ENCODE peak calls at places on chromosome 3, in nine cellular contexts. One of them, this sample, is unnamed.

GRCh38 chr3:21273256-21273999 is 477.6 kb downstream of the ZNF385D start:
- DNase-seq in NCI-H446: peak
- DNase-seq in trophoblast cell: no peak
- DNase-seq in mucosa of descending colon: no peak
- DNase-seq in RCC 7860: no peak
- DNase-seq in tibial nerve: no peak
- DNase-seq in activated naive CD8-positive, alpha-beta T cell treated with anti-CD3 and anti-CD28 coated beads, Interleukin-2, amount 50 U/mL, for 16 hours: no peak
- DNase-seq in stimulated activated CD4-positive, alpha-beta T cell treated with anti-CD3 and anti-CD28 coated beads, Interleukin-4, amount 100 ng/mL, for 48 hours: no peak
- DNase-seq in T47D: no peak
- DNase-seq in this sample: peak

GRCh38 chr3:111863942-111864341 is 4.9 kb downstream of the PHLDB2 start:
- DNase-seq in T47D: no peak
- DNase-seq in stimulated activated CD4-positive, alpha-beta T cell treated with anti-CD3 and anti-CD28 coated beads, Interleukin-4, amount 100 ng/mL, for 48 hours: no peak
- DNase-seq in mucosa of descending colon: no peak
- DNase-seq in trophoblast cell: no peak
- DNase-seq in activated naive CD8-positive, alpha-beta T cell treated with anti-CD3 and anti-CD28 coated beads, Interleukin-2, amount 50 U/mL, for 16 hours: no peak
- DNase-seq in NCI-H446: no peak
- DNase-seq in tibial nerve: no peak
- DNase-seq in RCC 7860: no peak
- DNase-seq in this sample: no peak

GRCh38 chr3:157074490-157074889 is 85.5 kb downstream of the CCNL1 start:
- DNase-seq in stimulated activated CD4-positive, alpha-beta T cell treated with anti-CD3 and anti-CD28 coated beads, Interleukin-4, amount 100 ng/mL, for 48 hours: no peak
- DNase-seq in trophoblast cell: no peak
- DNase-seq in activated naive CD8-positive, alpha-beta T cell treated with anti-CD3 and anti-CD28 coated beads, Interleukin-2, amount 50 U/mL, for 16 hours: no peak
- DNase-seq in mucosa of descending colon: no peak
- DNase-seq in tibial nerve: no peak
- DNase-seq in RCC 7860: no peak
- DNase-seq in T47D: no peak
- DNase-seq in NCI-H446: no peak
- DNase-seq in this sample: no peak

GRCh38 chr3:193599393-193599792 is 6.4 kb downstream of the OPA1 start:
- DNase-seq in tibial nerve: no peak
- DNase-seq in stimulated activated CD4-positive, alpha-beta T cell treated with anti-CD3 and anti-CD28 coated beads, Interleukin-4, amount 100 ng/mL, for 48 hours: no peak
- DNase-seq in mucosa of descending colon: no peak
- DNase-seq in activated naive CD8-positive, alpha-beta T cell treated with anti-CD3 and anti-CD28 coated beads, Interleukin-2, amount 50 U/mL, for 16 hours: no peak
- DNase-seq in NCI-H446: no peak
- DNase-seq in RCC 7860: no peak
- DNase-seq in trophoblast cell: no peak
- DNase-seq in T47D: no peak
- DNase-seq in this sample: no peak

GRCh38 chr3:106510206-106510605 is 641.4 kb upstream of the CBLB start:
- DNase-seq in mucosa of descending colon: no peak
- DNase-seq in activated naive CD8-positive, alpha-beta T cell treated with anti-CD3 and anti-CD28 coated beads, Interleukin-2, amount 50 U/mL, for 16 hours: no peak
- DNase-seq in NCI-H446: no peak
- DNase-seq in stimulated activated CD4-positive, alpha-beta T cell treated with anti-CD3 and anti-CD28 coated beads, Interleukin-4, amount 100 ng/mL, for 48 hours: no peak
- DNase-seq in trophoblast cell: no peak
- DNase-seq in T47D: no peak
- DNase-seq in tibial nerve: no peak
- DNase-seq in RCC 7860: no peak
- DNase-seq in this sample: peak

GRCh38 chr3:179234244-179234643 is 16.7 kb downstream of the KCNMB3 start:
- DNase-seq in RCC 7860: no peak
- DNase-seq in NCI-H446: no peak
- DNase-seq in activated naive CD8-positive, alpha-beta T cell treated with anti-CD3 and anti-CD28 coated beads, Interleukin-2, amount 50 U/mL, for 16 hours: no peak
- DNase-seq in stimulated activated CD4-positive, alpha-beta T cell treated with anti-CD3 and anti-CD28 coated beads, Interleukin-4, amount 100 ng/mL, for 48 hours: no peak
- DNase-seq in mucosa of descending colon: no peak
- DNase-seq in trophoblast cell: no peak
- DNase-seq in T47D: no peak
- DNase-seq in tibial nerve: no peak
- DNase-seq in this sample: no peak

GRCh38 chr3:45541326-45542321 is 52.9 kb upstream of the LIMD1 start:
- DNase-seq in tibial nerve: no peak
- DNase-seq in T47D: no peak
- DNase-seq in mucosa of descending colon: no peak
- DNase-seq in trophoblast cell: peak
- DNase-seq in RCC 7860: no peak
- DNase-seq in NCI-H446: no peak
- DNase-seq in activated naive CD8-positive, alpha-beta T cell treated with anti-CD3 and anti-CD28 coated beads, Interleukin-2, amount 50 U/mL, for 16 hours: no peak
- DNase-seq in stimulated activated CD4-positive, alpha-beta T cell treated with anti-CD3 and anti-CD28 coated beads, Interleukin-4, amount 100 ng/mL, for 48 hours: no peak
- DNase-seq in this sample: no peak

GRCh38 chr3:111072016-111072891 is 638 bp downstream of the NECTIN3 start:
- DNase-seq in NCI-H446: no peak
- DNase-seq in activated naive CD8-positive, alpha-beta T cell treated with anti-CD3 and anti-CD28 coated beads, Interleukin-2, amount 50 U/mL, for 16 hours: no peak
- DNase-seq in RCC 7860: no peak
- DNase-seq in mucosa of descending colon: peak
- DNase-seq in T47D: no peak
- DNase-seq in stimulated activated CD4-positive, alpha-beta T cell treated with anti-CD3 and anti-CD28 coated beads, Interleukin-4, amount 100 ng/mL, for 48 hours: no peak
- DNase-seq in tibial nerve: no peak
- DNase-seq in trophoblast cell: peak
- DNase-seq in this sample: peak

GRCh38 chr3:37221407-37221806 is 47.0 kb upstream of the LRRFIP2 start:
- DNase-seq in NCI-H446: no peak
- DNase-seq in activated naive CD8-positive, alpha-beta T cell treated with anti-CD3 and anti-CD28 coated beads, Interleukin-2, amount 50 U/mL, for 16 hours: no peak
- DNase-seq in trophoblast cell: peak
- DNase-seq in T47D: no peak
- DNase-seq in mucosa of descending colon: no peak
- DNase-seq in stimulated activated CD4-positive, alpha-beta T cell treated with anti-CD3 and anti-CD28 coated beads, Interleukin-4, amount 100 ng/mL, for 48 hours: no peak
- DNase-seq in tibial nerve: no peak
- DNase-seq in RCC 7860: peak
- DNase-seq in this sample: peak

GRCh38 chr3:60365360-60365759 is 885.9 kb downstream of the FHIT start:
- DNase-seq in activated naive CD8-positive, alpha-beta T cell treated with anti-CD3 and anti-CD28 coated beads, Interleukin-2, amount 50 U/mL, for 16 hours: no peak
- DNase-seq in tibial nerve: no peak
- DNase-seq in trophoblast cell: no peak
- DNase-seq in RCC 7860: no peak
- DNase-seq in T47D: no peak
- DNase-seq in stimulated activated CD4-positive, alpha-beta T cell treated with anti-CD3 and anti-CD28 coated beads, Interleukin-4, amount 100 ng/mL, for 48 hours: no peak
- DNase-seq in mucosa of descending colon: no peak
- DNase-seq in NCI-H446: no peak
- DNase-seq in this sample: peak

GRCh38 chr3:77186319-77186718 is 146.4 kb downstream of the ROBO2 start:
- DNase-seq in tibial nerve: no peak
- DNase-seq in trophoblast cell: no peak
- DNase-seq in stimulated activated CD4-positive, alpha-beta T cell treated with anti-CD3 and anti-CD28 coated beads, Interleukin-4, amount 100 ng/mL, for 48 hours: no peak
- DNase-seq in mucosa of descending colon: no peak
- DNase-seq in activated naive CD8-positive, alpha-beta T cell treated with anti-CD3 and anti-CD28 coated beads, Interleukin-2, amount 50 U/mL, for 16 hours: no peak
- DNase-seq in T47D: no peak
- DNase-seq in NCI-H446: no peak
- DNase-seq in RCC 7860: no peak
- DNase-seq in this sample: no peak

GRCh38 chr3:20056727-20057611 is 16.7 kb downstream of the KAT2B start:
- DNase-seq in NCI-H446: peak
- DNase-seq in stimulated activated CD4-positive, alpha-beta T cell treated with anti-CD3 and anti-CD28 coated beads, Interleukin-4, amount 100 ng/mL, for 48 hours: no peak
- DNase-seq in mucosa of descending colon: no peak
- DNase-seq in activated naive CD8-positive, alpha-beta T cell treated with anti-CD3 and anti-CD28 coated beads, Interleukin-2, amount 50 U/mL, for 16 hours: no peak
- DNase-seq in T47D: no peak
- DNase-seq in trophoblast cell: peak
- DNase-seq in RCC 7860: peak
- DNase-seq in tibial nerve: no peak
- DNase-seq in this sample: peak

GRCh38 chr3:186974824-186975281 is 44.5 kb downstream of the ST6GAL1 start:
- DNase-seq in tibial nerve: no peak
- DNase-seq in NCI-H446: no peak
- DNase-seq in T47D: peak
- DNase-seq in activated naive CD8-positive, alpha-beta T cell treated with anti-CD3 and anti-CD28 coated beads, Interleukin-2, amount 50 U/mL, for 16 hours: no peak
- DNase-seq in stimulated activated CD4-positive, alpha-beta T cell treated with anti-CD3 and anti-CD28 coated beads, Interleukin-4, amount 100 ng/mL, for 48 hours: no peak
- DNase-seq in mucosa of descending colon: no peak
- DNase-seq in trophoblast cell: no peak
- DNase-seq in RCC 7860: no peak
- DNase-seq in this sample: no peak

GRCh38 chr3:52498134-52499054 is 3.3 kb downstream of the STAB1 start:
- DNase-seq in trophoblast cell: peak
- DNase-seq in NCI-H446: no peak
- DNase-seq in activated naive CD8-positive, alpha-beta T cell treated with anti-CD3 and anti-CD28 coated beads, Interleukin-2, amount 50 U/mL, for 16 hours: no peak
- DNase-seq in T47D: no peak
- DNase-seq in mucosa of descending colon: peak
- DNase-seq in tibial nerve: no peak
- DNase-seq in RCC 7860: peak
- DNase-seq in stimulated activated CD4-positive, alpha-beta T cell treated with anti-CD3 and anti-CD28 coated beads, Interleukin-4, amount 100 ng/mL, for 48 hours: no peak
- DNase-seq in this sample: peak

GRCh38 chr3:86814918-86815655 is 175.9 kb downstream of the VGLL3 start:
- DNase-seq in stimulated activated CD4-positive, alpha-beta T cell treated with anti-CD3 and anti-CD28 coated beads, Interleukin-4, amount 100 ng/mL, for 48 hours: no peak
- DNase-seq in NCI-H446: no peak
- DNase-seq in activated naive CD8-positive, alpha-beta T cell treated with anti-CD3 and anti-CD28 coated beads, Interleukin-2, amount 50 U/mL, for 16 hours: no peak
- DNase-seq in mucosa of descending colon: no peak
- DNase-seq in trophoblast cell: no peak
- DNase-seq in RCC 7860: no peak
- DNase-seq in tibial nerve: no peak
- DNase-seq in T47D: no peak
- DNase-seq in this sample: peak

GRCh38 chr3:56823984-56824703 is 22.4 kb upstream of the ARHGEF3 start:
- DNase-seq in activated naive CD8-positive, alpha-beta T cell treated with anti-CD3 and anti-CD28 coated beads, Interleukin-2, amount 50 U/mL, for 16 hours: no peak
- DNase-seq in stimulated activated CD4-positive, alpha-beta T cell treated with anti-CD3 and anti-CD28 coated beads, Interleukin-4, amount 100 ng/mL, for 48 hours: no peak
- DNase-seq in T47D: no peak
- DNase-seq in tibial nerve: no peak
- DNase-seq in trophoblast cell: no peak
- DNase-seq in mucosa of descending colon: no peak
- DNase-seq in RCC 7860: no peak
- DNase-seq in NCI-H446: no peak
- DNase-seq in this sample: no peak

GRCh38 chr3:183701744-183702143 is 4.1 kb downstream of the YEATS2 start:
- DNase-seq in tibial nerve: no peak
- DNase-seq in NCI-H446: no peak
- DNase-seq in activated naive CD8-positive, alpha-beta T cell treated with anti-CD3 and anti-CD28 coated beads, Interleukin-2, amount 50 U/mL, for 16 hours: no peak
- DNase-seq in T47D: no peak
- DNase-seq in mucosa of descending colon: no peak
- DNase-seq in trophoblast cell: peak
- DNase-seq in RCC 7860: no peak
- DNase-seq in stimulated activated CD4-positive, alpha-beta T cell treated with anti-CD3 and anti-CD28 coated beads, Interleukin-4, amount 100 ng/mL, for 48 hours: no peak
- DNase-seq in this sample: no peak

GRCh38 chr3:31974454-31974853 is 6.6 kb downstream of the OSBPL10 start:
- DNase-seq in mucosa of descending colon: no peak
- DNase-seq in stimulated activated CD4-positive, alpha-beta T cell treated with anti-CD3 and anti-CD28 coated beads, Interleukin-4, amount 100 ng/mL, for 48 hours: no peak
- DNase-seq in trophoblast cell: no peak
- DNase-seq in NCI-H446: no peak
- DNase-seq in activated naive CD8-positive, alpha-beta T cell treated with anti-CD3 and anti-CD28 coated beads, Interleukin-2, amount 50 U/mL, for 16 hours: no peak
- DNase-seq in RCC 7860: no peak
- DNase-seq in T47D: no peak
- DNase-seq in tibial nerve: no peak
- DNase-seq in this sample: no peak

GRCh38 chr3:82133070-82133606 is 371.7 kb upstream of the GBE1 start:
- DNase-seq in stimulated activated CD4-positive, alpha-beta T cell treated with anti-CD3 and anti-CD28 coated beads, Interleukin-4, amount 100 ng/mL, for 48 hours: peak
- DNase-seq in trophoblast cell: peak
- DNase-seq in T47D: peak
- DNase-seq in tibial nerve: peak
- DNase-seq in activated naive CD8-positive, alpha-beta T cell treated with anti-CD3 and anti-CD28 coated beads, Interleukin-2, amount 50 U/mL, for 16 hours: no peak
- DNase-seq in NCI-H446: peak
- DNase-seq in mucosa of descending colon: no peak
- DNase-seq in RCC 7860: peak
- DNase-seq in this sample: peak

GRCh38 chr3:3196148-3196861 is 16.8 kb upstream of the CRBN start:
- DNase-seq in NCI-H446: peak
- DNase-seq in tibial nerve: no peak
- DNase-seq in RCC 7860: no peak
- DNase-seq in T47D: peak
- DNase-seq in activated naive CD8-positive, alpha-beta T cell treated with anti-CD3 and anti-CD28 coated beads, Interleukin-2, amount 50 U/mL, for 16 hours: no peak
- DNase-seq in trophoblast cell: peak
- DNase-seq in mucosa of descending colon: no peak
- DNase-seq in stimulated activated CD4-positive, alpha-beta T cell treated with anti-CD3 and anti-CD28 coated beads, Interleukin-4, amount 100 ng/mL, for 48 hours: no peak
- DNase-seq in this sample: peak